ENCODE peak calls at places on chromosome 16, in eight cellular contexts. W is colonic mucosa, B is tibial artery, Q is A673, X is body of pancreas, N is ascending aorta, A is lung, S is pancreas. K is an unnamed sample. For H3K4me1, the result is how much of the 10 kb centered on the place peaks cover.

GRCh38 chr16:75207831-75208230 is 870 bp upstream of the CTRB2 start:
- DNase-seq in N (no peak), Q (no peak), A (no peak), X (no peak), S (peak), B (no peak), W (no peak), K (no peak)

GRCh38 chr16:26816885-26817571 is 249.7 kb upstream of the C16orf82 start:
- DNase-seq in Q (no peak), X (no peak), N (no peak), A (no peak), W (no peak), S (no peak), B (no peak), K (no peak)

GRCh38 chr16:58654456-58655214 is 25.0 kb upstream of the CNOT1 start:
- DNase-seq in N (no peak), S (no peak), X (no peak), W (no peak), Q (no peak), A (no peak), B (no peak), K (no peak)

GRCh38 chr16:64481497-64481896 is 640.4 kb downstream of the CDH11 start:
- DNase-seq in N (no peak), B (no peak), A (no peak), S (no peak), W (no peak), X (no peak), Q (peak), K (no peak)

GRCh38 chr16:79509221-79509631 is 91.3 kb downstream of the MAF start:
- DNase-seq in S (no peak), W (no peak), X (peak), Q (no peak), B (peak), N (peak), A (no peak), K (no peak)

GRCh38 chr16:63461248-63461841 is 1425.1 kb upstream of the CDH8 start:
- DNase-seq in S (no peak), A (no peak), X (peak), B (no peak), N (no peak), W (peak), Q (peak), K (no peak)

GRCh38 chr16:30526137-30526822 is at the start of gene ZNF768:
- DNase-seq in Q (peak), B (no peak), W (peak), X (peak), N (no peak), S (peak), A (no peak), K (no peak)

GRCh38 chr16:75810342-75810741 is 84.1 kb upstream of the CPHXL start:
- DNase-seq in X (no peak), A (no peak), N (no peak), W (no peak), S (no peak), B (no peak), Q (no peak), K (no peak)

GRCh38 chr16:4212934-4213296 is 29.0 kb downstream of the SRL start:
- DNase-seq in W (no peak), N (no peak), S (no peak), B (no peak), X (no peak), Q (no peak), A (no peak), K (no peak)

GRCh38 chr16:78177927-78178326 is 78.5 kb downstream of the WWOX start:
- DNase-seq in W (no peak), S (no peak), A (no peak), X (no peak), N (no peak), Q (peak), B (no peak), K (no peak)

GRCh38 chr16:3023415-3023668 is 400 bp downstream of the HCFC1R1 start:
- DNase-seq in W (no peak), Q (peak), X (peak), B (no peak), A (no peak), N (no peak), S (no peak), K (no peak)

GRCh38 chr16:21622545-21622944 is 23.2 kb downstream of the METTL9 start:
- DNase-seq in N (no peak), S (no peak), B (no peak), Q (no peak), X (no peak), A (no peak), W (no peak), K (no peak)

GRCh38 chr16:22220714-22221113 is 14.6 kb downstream of the EEF2K start:
- DNase-seq in A (no peak), N (peak), Q (no peak), S (no peak), X (peak), W (no peak), B (peak), K (no peak)

GRCh38 chr16:75294773-75295172 is 43.3 kb upstream of the BCAR1 start:
- DNase-seq in X (no peak), A (no peak), N (no peak), Q (no peak), B (no peak), W (no peak), S (no peak), K (no peak)

GRCh38 chr16:86799367-86799766 is 221.0 kb downstream of the FOXL1 start:
- DNase-seq in Q (no peak), N (no peak), S (no peak), B (no peak), A (no peak), X (no peak), W (no peak), K (no peak)

GRCh38 chr16:66248096-66248495 is 118.4 kb upstream of the CDH5 start:
- DNase-seq in Q (peak), S (no peak), B (peak), W (peak), A (peak), N (no peak), X (peak), K (peak)

GRCh38 chr16:68064791-68065365 is 20.3 kb upstream of the NFATC3 start:
- DNase-seq in S (peak), A (peak), X (peak), W (peak), N (no peak), B (peak), Q (peak), K (peak)

GRCh38 chr16:63050391-63050790 is 1014.2 kb upstream of the CDH8 start:
- DNase-seq in Q (no peak), N (no peak), X (no peak), W (no peak), A (no peak), B (no peak), S (no peak), K (no peak)

GRCh38 chr16:83882118-83882879 is 16.6 kb upstream of the MLYCD start:
- DNase-seq in A (no peak), B (no peak), N (no peak), X (no peak), Q (no peak), S (no peak), W (no peak), K (peak)

GRCh38 chr16:3578121-3578520 is 918 bp upstream of the NLRC3 start:
- DNase-seq in N (no peak), X (no peak), S (no peak), A (no peak), B (no peak), Q (no peak), W (no peak), K (no peak)

GRCh38 chr16:51276335-51276734 is 125.3 kb upstream of the SALL1 start:
- DNase-seq in N (no peak), A (no peak), Q (no peak), X (no peak), W (no peak), S (no peak), B (no peak), K (no peak)

GRCh38 chr16:29860218-29860617 is 2.8 kb downstream of the CDIPT start:
- DNase-seq in X (no peak), Q (no peak), A (no peak), S (no peak), W (no peak), N (no peak), B (no peak), K (no peak)

GRCh38 chr16:69563605-69564580 is 1.9 kb upstream of the NFAT5 start:
- DNase-seq in Q (peak), A (no peak), B (no peak), W (peak), N (no peak), X (no peak), S (no peak), K (no peak)

GRCh38 chr16:86951831-86952598 is 365.2 kb downstream of the C16orf95 start:
- DNase-seq in A (no peak), B (peak), N (no peak), S (no peak), W (no peak), X (no peak), Q (peak), K (peak)

GRCh38 chr16:732936-733335 is 6.0 kb downstream of the HAGHL start:
- DNase-seq in S (peak), N (no peak), W (no peak), Q (no peak), A (no peak), B (no peak), X (no peak), K (no peak)

GRCh38 chr16:16124974-16125373 is 98.3 kb downstream of the ABCC6 start:
- DNase-seq in B (no peak), Q (no peak), W (no peak), X (no peak), S (no peak), A (no peak), N (no peak), K (no peak)

GRCh38 chr16:48576927-48577326 is 33.1 kb downstream of the N4BP1 start:
- DNase-seq in B (no peak), A (no peak), W (no peak), X (no peak), Q (no peak), N (no peak), S (no peak), K (no peak)

GRCh38 chr16:85800321-85800669 is 800 bp downstream of the COX4I1 start:
- DNase-seq in X (no peak), N (no peak), A (no peak), B (no peak), Q (no peak), W (peak), S (no peak), K (no peak)

GRCh38 chr16:1002399-1003161 is 21.0 kb downstream of the SOX8 start:
- DNase-seq in N (no peak), W (peak), A (no peak), B (no peak), S (no peak), Q (peak), X (no peak), K (no peak)

GRCh38 chr16:81137012-81137335 is 40.8 kb upstream of the GCSH start:
- DNase-seq in A (no peak), N (no peak), S (no peak), W (no peak), B (no peak), Q (no peak), X (no peak), K (no peak)

GRCh38 chr16:12059216-12059769 is 82.8 kb downstream of the SNX29 start:
- DNase-seq in S (no peak), X (no peak), Q (no peak), A (no peak), W (no peak), N (no peak), B (no peak), K (no peak)

GRCh38 chr16:57039148-57039812 is 49.9 kb downstream of the NLRC5 start:
- DNase-seq in Q (no peak), A (no peak), W (no peak), N (no peak), S (no peak), X (no peak), B (no peak), K (no peak)
- H3K4me1 ChIP-seq in Q (under half), A (under half), W (under half), N (under half), S (under half), X (under half), B (under half), K (under half)

GRCh38 chr16:56532714-56533113 is 12.9 kb upstream of the BBS2 start:
- DNase-seq in A (no peak), Q (no peak), S (no peak), W (no peak), B (no peak), X (no peak), N (no peak), K (no peak)
- TF ChIP-seq CTCF in A (no peak), Q (peak), S (no peak), W (no peak), B (no peak), X (no peak), N (no peak), K (no peak)

GRCh38 chr16:70572926-70573270 is 49.3 kb downstream of the SF3B3 start:
- DNase-seq in N (no peak), Q (no peak), S (no peak), X (no peak), A (no peak), B (no peak), W (no peak), K (no peak)
- H3K27ac ChIP-seq in N (peak), Q (peak), S (no peak), X (no peak), A (peak), B (peak), W (peak), K (peak)

GRCh38 chr16:10333321-10334032 is 52.4 kb upstream of the ATF7IP2 start:
- DNase-seq in N (no peak), Q (no peak), B (no peak), A (no peak), W (no peak), X (peak), S (no peak), K (no peak)
- H3K4me1 ChIP-seq in N (under half), Q (under half), B (under half), A (under half), W (under half), X (under half), S (under half), K (under half)

GRCh38 chr16:17829826-17830225 is 359.1 kb upstream of the XYLT1 start:
- DNase-seq in S (no peak), W (no peak), N (no peak), B (no peak), X (no peak), A (no peak), Q (no peak), K (no peak)

GRCh38 chr16:17832738-17833137 is 362.0 kb upstream of the XYLT1 start:
- DNase-seq in S (no peak), A (no peak), B (no peak), N (no peak), X (no peak), Q (no peak), W (no peak), K (no peak)

GRCh38 chr16:17828012-17828411 is 357.3 kb upstream of the XYLT1 start:
- DNase-seq in X (no peak), B (no peak), S (no peak), W (no peak), A (no peak), Q (no peak), N (no peak), K (no peak)

GRCh38 chr16:17830651-17831050 is 359.9 kb upstream of the XYLT1 start:
- DNase-seq in N (no peak), A (no peak), Q (no peak), S (no peak), W (no peak), X (no peak), B (no peak), K (no peak)

DNA sequence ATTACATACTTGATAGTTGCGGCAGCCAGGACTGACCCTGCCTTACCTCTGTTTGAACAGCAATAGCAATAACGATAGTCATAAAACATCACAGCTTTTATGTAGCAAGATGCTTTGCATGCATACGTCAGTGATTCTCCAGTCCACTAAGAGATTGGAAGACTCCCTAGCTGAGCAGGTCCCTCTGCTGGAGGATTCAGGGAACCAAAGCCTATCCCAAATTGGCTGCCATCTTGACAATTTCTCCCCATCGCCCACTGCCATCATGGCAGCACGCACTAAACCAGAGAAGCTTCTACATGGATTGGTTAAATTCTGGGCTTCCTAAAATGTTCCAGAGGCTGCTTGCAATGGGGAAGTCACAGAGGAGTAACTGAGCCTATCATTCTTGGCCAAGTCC is 360.6 kb upstream of the XYLT1 start:
- DNase-seq in X (no peak), B (no peak), Q (no peak), N (no peak), A (no peak), S (no peak), W (no peak), K (no peak)
- TF ChIP-seq CTCF in X (no peak), B (no peak), Q (no peak), N (no peak), A (no peak), S (no peak), W (no peak), K (no peak)

GRCh38 chr16:72991211-72991610 is 56.7 kb downstream of the ZFHX3 start:
- DNase-seq in N (no peak), X (no peak), B (no peak), Q (no peak), W (no peak), A (no peak), S (no peak), K (no peak)
- H3K27ac ChIP-seq in N (peak), X (no peak), B (peak), Q (no peak), W (no peak), A (no peak), S (no peak), K (peak)

K was measured in right atrium auricular region.